ENCODE peak calls at places on chromosomes 13 and 19, in six cellular contexts. J is neural progenitor cell; K is T47D; N is stimulated activated naive B cell treated with anti-CD40 and anti-IgM and Interleukin-4, amounts not matched to agents 10 μg/mL and 1 μg/mL and 100 μg/mL, for 72 hours; X is activated T-cell treated with anti-CD3 and anti-CD28 coated beads, Interleukin-2, amount 50 U/mL, for 72 hours; S is T follicular helper cell. I is an unnamed sample.

GRCh38 chr13:98834254-98834960 is 81.9 kb upstream of the SLC15A1 start:
- DNase-seq in N (no peak), J (peak; percentile 74), X (no peak), K (no peak), S (no peak), I (no peak)

GRCh38 chr19:3950871-3951861 is 18.3 kb downstream of the NMRK2 start:
- DNase-seq in N (no peak), X (peak; percentile 50), J (no peak), K (no peak), S (no peak), I (peak; percentile 78)

GRCh38 chr19:18939922-18940775 is 868 bp downstream of the HOMER3 start:
- DNase-seq in S (no peak), J (peak; percentile 90), N (no peak), K (no peak), X (peak; percentile 32), I (peak; percentile 55)

GRCh38 chr13:98026457-98026857 is 73.0 kb downstream of the IPO5 start:
- DNase-seq in J (no peak), K (no peak), N (no peak), S (no peak), X (no peak), I (no peak)

GRCh38 chr19:2986951-2987491 is 9.7 kb downstream of the TLE6 start:
- DNase-seq in N (no peak), K (no peak), S (no peak), X (no peak), J (peak; percentile 89), I (no peak)

GRCh38 chr19:34336781-34337271 is 28.2 kb upstream of the GPI start:
- DNase-seq in X (peak; percentile 62), S (peak; percentile 19), K (no peak), J (peak; percentile 56), N (no peak), I (no peak)

GRCh38 chr19:49132974-49133609 is 13.7 kb downstream of the PPFIA3 start:
- DNase-seq in K (no peak), J (peak; percentile 43), N (no peak), X (peak; percentile 48), S (no peak), I (no peak)

GRCh38 chr13:66033924-66034323 is 1196.2 kb downstream of the PCDH9 start:
- DNase-seq in N (no peak), K (no peak), J (peak; percentile 18), X (no peak), S (no peak), I (no peak)

GRCh38 chr13:22960827-22961226 is 220.0 kb upstream of the SGCG start:
- DNase-seq in X (no peak), J (no peak), N (no peak), S (no peak), K (no peak), I (no peak)

GRCh38 chr13:30017880-30018279 is 167.5 kb upstream of the UBL3 start:
- DNase-seq in N (no peak), J (peak; percentile 65), S (no peak), K (no peak), X (no peak), I (no peak)

GRCh38 chr19:15251749-15252397 is 19.6 kb upstream of the EPHX3 start:
- DNase-seq in S (no peak), N (no peak), K (no peak), X (no peak), J (peak; percentile 88), I (peak; percentile 92)

GRCh38 chr13:106122234-106122633 is 413.2 kb downstream of the EFNB2 start:
- DNase-seq in N (no peak), K (no peak), J (no peak), X (no peak), S (no peak), I (no peak)

GRCh38 chr13:112608212-112608611 is 20.3 kb upstream of the TUBGCP3 start:
- DNase-seq in J (peak; percentile 34), N (no peak), S (no peak), X (no peak), K (no peak), I (no peak)

GRCh38 chr13:76053181-76053580 is 417.1 kb downstream of the LMO7 start:
- DNase-seq in J (no peak), S (no peak), N (no peak), X (no peak), K (no peak), I (no peak)

GRCh38 chr13:100454876-100455275 is 133.7 kb downstream of the GGACT start:
- DNase-seq in N (no peak), K (no peak), S (no peak), J (no peak), X (no peak), I (no peak)

GRCh38 chr19:54312011-54312410 is 955 bp downstream of the LILRA5 start:
- DNase-seq in X (no peak), J (no peak), S (no peak), N (no peak), K (no peak), I (no peak)

GRCh38 chr13:50075619-50076097 is 60.4 kb downstream of the KCNRG start:
- DNase-seq in K (no peak), X (no peak), J (no peak), N (no peak), S (no peak), I (no peak)

GRCh38 chr19:19213822-19214558 is 2.2 kb downstream of the NCAN start:
- DNase-seq in S (no peak), K (no peak), N (no peak), J (peak; percentile 42), X (no peak), I (no peak)

GRCh38 chr19:3270908-3271307 is 46.4 kb downstream of the CELF5 start:
- DNase-seq in J (peak; percentile 90), K (no peak), N (no peak), X (peak; percentile 43), S (peak; percentile 37), I (no peak)

GRCh38 chr13:79918620-79919019 is 422.3 kb downstream of the SPRY2 start:
- DNase-seq in N (no peak), S (no peak), J (peak; percentile 22), X (no peak), K (no peak), I (no peak)

GRCh38 chr19:4732680-4733114 is 9.1 kb upstream of the DPP9 start:
- DNase-seq in K (peak; percentile 64), X (peak; percentile 55), N (no peak), J (peak; percentile 89), S (peak; percentile 37), I (no peak)

GRCh38 chr13:112059457-112060317 is 7.3 kb upstream of the SOX1 start:
- DNase-seq in X (no peak), K (no peak), S (no peak), J (peak; percentile 63), N (no peak), I (no peak)

GRCh38 chr19:11096210-11096841 is 7.1 kb downstream of the LDLR start:
- DNase-seq in J (no peak), X (peak; percentile 51), K (no peak), S (no peak), N (no peak), I (peak; percentile 62)

GRCh38 chr13:51004918-51005460 is 95.4 kb downstream of the RNASEH2B start:
- DNase-seq in N (no peak), S (no peak), K (no peak), X (no peak), J (no peak), I (no peak)

GRCh38 chr13:27170521-27171243 is 929 bp downstream of the USP12 start:
- DNase-seq in J (peak; percentile 84), S (no peak), N (peak; percentile 43), X (peak; percentile 49), K (peak; percentile 19), I (peak; percentile 54)

GRCh38 chr19:5038631-5039271 is 69.8 kb downstream of the KDM4B start:
- DNase-seq in S (no peak), J (peak; percentile 47), K (peak; percentile 51), N (no peak), X (no peak), I (no peak)

GRCh38 chr19:47210689-47211316 is 20.2 kb downstream of the BBC3 start:
- DNase-seq in K (no peak), N (peak; percentile 53), S (peak; percentile 69), X (peak; percentile 84), J (peak; percentile 75), I (peak; percentile 77)

GRCh38 chr13:26058704-26059103 is 6.9 kb upstream of the SHISA2 start:
- DNase-seq in K (no peak), N (no peak), J (no peak), X (no peak), S (no peak), I (no peak)

GRCh38 chr19:55549500-55550320 is 4.4 kb upstream of the SBK3 start:
- DNase-seq in K (no peak), S (no peak), X (peak; percentile 5), N (no peak), J (peak; percentile 88), I (no peak)

GRCh38 chr19:4208385-4209094 is 20.8 kb upstream of the EBI3 start:
- DNase-seq in N (no peak), J (peak; percentile 54), K (peak; percentile 60), X (no peak), S (no peak), I (no peak)

GRCh38 chr19:7500811-7501450 is 12.1 kb upstream of the PEX11G start:
- DNase-seq in X (peak; percentile 69), S (no peak), K (peak; percentile 87), N (no peak), J (peak; percentile 94), I (no peak)

GRCh38 chr19:9324584-9324962 is 594 bp downstream of the ZNF559 start:
- DNase-seq in K (no peak), S (no peak), X (no peak), J (no peak), N (no peak), I (no peak)

GRCh38 chr19:37979547-37980082 is 72.6 kb downstream of the SIPA1L3 start:
- DNase-seq in S (no peak), J (no peak), K (no peak), X (no peak), N (peak; percentile 65), I (no peak)

GRCh38 chr13:75368167-75368566 is 113.8 kb downstream of the TBC1D4 start:
- DNase-seq in X (no peak), N (no peak), K (no peak), J (no peak), S (no peak), I (peak; percentile 76)

GRCh38 chr19:49338691-49339363 is 3.6 kb downstream of the CD37 start:
- DNase-seq in S (no peak), K (peak; percentile 84), J (peak; percentile 98), N (no peak), X (no peak), I (peak; percentile 68)

GRCh38 chr19:38799104-38799503 is 10.1 kb downstream of the LGALS7B start:
- DNase-seq in S (no peak), X (no peak), J (no peak), K (no peak), N (no peak), I (no peak)

GRCh38 chr13:27599845-27600553 is 20.3 kb downstream of the LNX2 start:
- DNase-seq in K (no peak), X (no peak), J (no peak), S (no peak), N (no peak), I (peak; percentile 41)

GRCh38 chr19:11064831-11065303 is 24.4 kb upstream of the LDLR start:
- DNase-seq in K (no peak), J (no peak), S (no peak), X (no peak), N (no peak), I (no peak)

I was measured in heart left ventricle.